ENCODE peak calls at places on chromosome 13, in eight cellular contexts. O is PC-3; F is RWPE1; N is OCI-LY7; Y is CD4-positive, alpha-beta T cell; H is A549; P is dorsolateral prefrontal cortex; D is CD4-positive, alpha-beta memory T cell. Q is an unnamed sample.

GRCh38 chr13:110486061-110486780 is 75.3 kb downstream of the RAB20 start:
- DNase-seq in P (no peak), H (no peak), N (no peak), Y (no peak), O (no peak), F (no peak), D (no peak), Q (no peak)

GRCh38 chr13:36919833-36920611 is at the start of gene SMAD9:
- DNase-seq in O (peak), F (peak), Y (no peak), P (peak), N (peak), H (peak), D (no peak), Q (peak)

GRCh38 chr13:48038763-48039162 is 1.2 kb downstream of the NUDT15 start:
- DNase-seq in N (peak), P (no peak), D (no peak), O (peak), Y (no peak), F (peak), H (no peak), Q (no peak)

GRCh38 chr13:27625839-27626238 is 4.1 kb downstream of the POLR1D start:
- DNase-seq in P (no peak), H (no peak), N (no peak), O (no peak), F (no peak), D (no peak), Y (no peak), Q (no peak)

GRCh38 chr13:85969331-85969730 is 170.1 kb upstream of the SLITRK6 start:
- DNase-seq in F (no peak), Y (no peak), N (no peak), P (no peak), D (no peak), O (no peak), H (no peak), Q (no peak)

GRCh38 chr13:113298001-113298945 is 1.2 kb downstream of the LAMP1 start:
- DNase-seq in O (peak), P (no peak), Y (no peak), N (no peak), F (no peak), D (no peak), H (no peak), Q (no peak)

GRCh38 chr13:83905641-83906040 is 23.4 kb upstream of the SLITRK1 start:
- DNase-seq in F (no peak), N (no peak), P (no peak), Y (no peak), D (no peak), H (no peak), O (no peak), Q (no peak)

GRCh38 chr13:100826441-100826840 is 151.8 kb upstream of the TMTC4 start:
- DNase-seq in D (no peak), F (no peak), Y (no peak), N (no peak), H (no peak), O (no peak), P (no peak), Q (no peak)

GRCh38 chr13:40180776-40181175 is 485.7 kb downstream of the FOXO1 start:
- DNase-seq in F (no peak), P (no peak), H (no peak), O (no peak), N (no peak), D (no peak), Y (no peak), Q (no peak)

GRCh38 chr13:26460652-26461051 is 96.8 kb upstream of the WASF3 start:
- DNase-seq in O (no peak), P (no peak), Y (no peak), D (no peak), N (no peak), F (no peak), H (no peak), Q (no peak)

GRCh38 chr13:72774019-72774418 is 7.7 kb downstream of the DIS3 start:
- DNase-seq in F (peak), N (no peak), Y (no peak), H (no peak), P (no peak), O (no peak), D (no peak), Q (no peak)

GRCh38 chr13:91133941-91134772 is 213.3 kb upstream of the MIR17HG start:
- DNase-seq in H (peak), F (peak), P (peak), N (peak), O (peak), Y (no peak), D (peak), Q (no peak)

GRCh38 chr13:30364876-30365275 is 57.4 kb upstream of the UBE2L5 start:
- DNase-seq in F (no peak), O (no peak), H (no peak), D (no peak), Y (no peak), N (no peak), P (no peak), Q (no peak)

GRCh38 chr13:110829486-110829885 is 85.4 kb downstream of the ANKRD10 start:
- DNase-seq in D (no peak), H (no peak), O (no peak), F (no peak), P (no peak), Y (no peak), N (no peak), Q (no peak)

GRCh38 chr13:76769238-76769859 is 116.9 kb downstream of the KCTD12 start:
- DNase-seq in H (no peak), D (no peak), N (no peak), F (no peak), O (no peak), P (no peak), Y (no peak), Q (no peak)

GRCh38 chr13:43991773-43992201 is 112.1 kb downstream of the LACC1 start:
- DNase-seq in D (no peak), H (no peak), F (peak), N (no peak), O (peak), Y (no peak), P (no peak), Q (no peak)

GRCh38 chr13:27476943-27477681 is 26.7 kb upstream of the MTIF3 start:
- DNase-seq in F (peak), P (no peak), D (peak), N (peak), H (peak), Y (no peak), O (peak), Q (no peak)

GRCh38 chr13:44317752-44318550 is 55.7 kb upstream of the SERP2 start:
- DNase-seq in N (no peak), H (no peak), F (no peak), D (no peak), O (peak), Y (no peak), P (no peak), Q (no peak)

GRCh38 chr13:110004814-110005213 is 218.4 kb upstream of the IRS2 start:
- DNase-seq in P (no peak), F (no peak), O (no peak), D (no peak), Y (no peak), H (no peak), N (no peak), Q (no peak)

GRCh38 chr13:51058461-51059167 is 52.5 kb downstream of the C13orf42 start:
- DNase-seq in Y (no peak), O (no peak), N (no peak), D (no peak), P (no peak), F (no peak), H (no peak), Q (no peak)

DNA sequence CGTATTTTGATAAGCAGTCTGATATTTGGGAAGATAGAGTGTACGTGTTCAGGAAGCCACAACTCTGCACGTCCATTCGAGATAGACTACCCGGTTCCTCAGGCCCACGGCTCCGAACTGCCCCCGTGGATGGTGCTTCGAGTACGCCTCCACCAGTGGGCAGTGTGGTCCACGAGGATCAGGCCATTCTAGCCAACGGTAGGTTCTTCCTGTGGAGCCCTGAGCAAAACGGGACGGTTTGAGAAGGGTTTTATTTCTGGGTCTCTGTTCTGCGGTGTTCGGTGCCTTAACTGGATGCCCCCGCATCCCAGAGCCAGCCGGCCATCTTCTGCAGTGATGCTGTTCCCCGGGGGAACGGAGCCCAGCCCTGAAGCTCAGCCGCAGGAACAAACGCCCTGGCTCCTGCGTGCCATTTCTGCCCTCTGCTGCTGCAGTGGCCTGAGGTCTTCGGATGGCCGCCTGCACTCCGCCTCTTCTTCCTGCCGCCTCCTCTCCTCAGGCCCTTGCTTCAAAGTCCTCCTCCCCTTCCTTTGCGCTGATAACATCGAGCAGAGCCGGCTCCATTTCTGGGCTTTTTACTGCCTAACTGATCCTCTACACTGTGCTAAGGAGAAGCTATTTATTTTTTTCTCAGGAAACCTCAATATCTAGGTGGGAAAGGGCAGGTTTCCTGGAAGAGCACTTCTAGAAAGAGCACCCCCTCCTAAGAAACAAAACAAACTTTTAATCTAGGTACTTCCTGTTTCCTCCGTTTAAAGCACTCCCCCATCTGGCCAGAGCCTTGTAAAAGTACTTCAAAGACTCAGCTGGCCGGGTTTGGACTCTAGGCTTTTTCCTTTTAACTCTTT is 36.2 kb upstream of the SLC46A3 start:
- DNase-seq in O (peak), H (no peak), F (no peak), N (peak), Y (no peak), P (no peak), D (no peak), Q (no peak)
- H3K27ac ChIP-seq in O (no peak), H (peak), F (no peak), N (no peak), Y (no peak), P (peak), D (no peak), Q (no peak)

GRCh38 chr13:58889474-58889873 is 1257.9 kb downstream of the PCDH17 start:
- DNase-seq in O (no peak), Y (no peak), P (no peak), N (no peak), D (no peak), F (no peak), H (no peak), Q (no peak)
- H3K27ac ChIP-seq in O (no peak), Y (no peak), P (no peak), N (no peak), D (no peak), F (no peak), H (no peak), Q (no peak)

GRCh38 chr13:99063178-99063577 is 85.3 kb upstream of the DOCK9 start:
- DNase-seq in O (no peak), F (no peak), N (no peak), Y (no peak), P (no peak), H (no peak), D (no peak), Q (no peak)
- H3K27ac ChIP-seq in O (peak), F (peak), N (no peak), Y (no peak), P (peak), H (peak), D (no peak), Q (peak)

DNA sequence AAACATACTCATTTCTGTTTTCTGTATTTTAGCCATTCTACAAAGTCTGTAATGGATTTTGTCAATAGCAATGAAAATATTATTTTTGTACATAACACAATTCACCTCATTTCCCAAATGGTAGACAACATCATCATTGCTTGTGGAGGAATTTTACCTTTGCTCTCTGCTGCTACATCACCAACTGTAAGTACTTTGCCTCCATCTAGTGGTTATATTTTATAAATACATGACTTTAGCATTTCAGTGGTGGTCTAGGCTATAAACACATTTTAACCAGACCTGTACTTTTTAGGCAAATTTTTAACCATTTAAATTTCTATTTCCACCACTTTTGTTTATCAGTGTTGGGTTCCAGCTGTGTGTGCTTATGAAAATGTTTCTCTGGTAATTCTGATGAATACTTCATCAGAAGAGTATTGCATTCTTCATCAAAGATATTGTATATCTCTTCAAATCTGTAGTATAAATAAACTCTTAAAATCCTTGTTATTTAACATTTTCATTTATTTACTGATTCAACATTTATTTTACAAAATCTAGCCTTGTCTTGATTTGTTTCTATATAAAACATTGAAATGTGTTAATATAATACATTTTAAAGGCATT is 222.4 kb downstream of the NBEA start:
- DNase-seq in H (peak), Y (no peak), F (peak), P (no peak), D (peak), O (peak), N (peak), Q (no peak)
- H3K27ac ChIP-seq in H (no peak), Y (no peak), F (no peak), P (no peak), D (no peak), O (no peak), N (no peak), Q (no peak)

GRCh38 chr13:102814793-102815192 is 15.9 kb downstream of the BIVM start:
- DNase-seq in N (no peak), H (no peak), P (no peak), O (no peak), D (no peak), F (no peak), Y (no peak), Q (no peak)
- H3K27ac ChIP-seq in N (no peak), H (no peak), P (no peak), O (no peak), D (no peak), F (no peak), Y (no peak), Q (no peak)

GRCh38 chr13:49298903-49299605 is 51.3 kb downstream of the CDADC1 start:
- DNase-seq in N (no peak), H (no peak), O (no peak), D (no peak), P (no peak), F (no peak), Y (no peak), Q (no peak)

GRCh38 chr13:49302817-49303216 is 55.1 kb downstream of the CDADC1 start:
- DNase-seq in N (no peak), Y (no peak), D (no peak), F (no peak), P (no peak), H (no peak), O (no peak), Q (no peak)

GRCh38 chr13:49302222-49302621 is 54.5 kb downstream of the CDADC1 start:
- DNase-seq in N (no peak), P (no peak), O (no peak), Y (no peak), F (no peak), H (no peak), D (no peak), Q (no peak)

GRCh38 chr13:49303533-49304252 is 56.0 kb downstream of the CDADC1 start:
- DNase-seq in H (no peak), Y (no peak), D (no peak), N (no peak), P (peak), O (no peak), F (no peak), Q (no peak)

GRCh38 chr13:49300716-49301589 is 53.2 kb downstream of the CDADC1 start:
- DNase-seq in O (peak), F (peak), H (peak), N (peak), D (peak), Y (peak), P (peak), Q (peak)
- H3K27ac ChIP-seq in O (no peak), F (no peak), H (peak), N (no peak), D (no peak), Y (no peak), P (no peak), Q (peak)

DNA sequence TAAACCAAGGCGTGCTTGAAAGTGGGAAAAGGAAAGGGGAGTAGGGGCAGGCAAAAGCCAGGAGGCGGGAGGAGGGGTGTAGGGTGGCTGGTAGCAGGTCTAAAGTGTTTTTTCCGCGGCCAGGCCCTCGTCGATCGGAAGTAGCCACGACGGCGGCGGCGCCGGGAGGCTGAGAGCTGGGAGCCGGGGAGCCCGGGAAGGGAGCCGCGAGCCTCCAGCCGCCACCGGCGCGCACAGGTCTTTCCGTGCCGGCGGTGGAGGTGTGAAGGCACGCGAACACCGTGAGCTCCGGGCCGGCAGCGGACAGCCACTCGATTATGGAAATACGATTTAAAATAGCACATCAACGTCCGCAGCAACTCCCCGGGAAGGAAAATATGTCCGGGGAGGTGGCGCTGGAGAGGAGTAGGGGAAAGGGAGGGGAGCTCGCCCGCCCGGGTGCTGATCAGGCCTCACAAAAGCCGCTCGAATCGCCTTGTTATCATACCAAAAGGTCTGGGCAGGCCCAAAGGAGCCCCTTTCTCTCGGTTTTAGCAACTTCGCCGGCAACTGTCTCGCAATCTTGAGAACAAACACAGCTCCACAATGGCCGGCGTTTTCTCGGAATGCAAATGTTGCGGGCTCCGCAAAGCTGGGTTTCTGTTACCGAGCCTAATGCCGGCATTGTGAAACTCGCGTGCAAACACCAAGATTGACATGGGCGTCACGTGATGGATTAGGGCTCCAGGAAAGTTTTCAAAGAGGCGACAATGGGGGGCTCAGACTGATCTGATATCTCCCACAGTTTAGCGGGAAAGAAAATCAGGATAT is 2.9 kb upstream of the PCDH8 start:
- DNase-seq in Y (no peak), H (no peak), N (no peak), P (no peak), D (no peak), F (peak), O (no peak), Q (no peak)
- H3K27ac ChIP-seq in Y (no peak), H (peak), N (no peak), P (peak), D (no peak), F (peak), O (no peak), Q (peak)

DNA sequence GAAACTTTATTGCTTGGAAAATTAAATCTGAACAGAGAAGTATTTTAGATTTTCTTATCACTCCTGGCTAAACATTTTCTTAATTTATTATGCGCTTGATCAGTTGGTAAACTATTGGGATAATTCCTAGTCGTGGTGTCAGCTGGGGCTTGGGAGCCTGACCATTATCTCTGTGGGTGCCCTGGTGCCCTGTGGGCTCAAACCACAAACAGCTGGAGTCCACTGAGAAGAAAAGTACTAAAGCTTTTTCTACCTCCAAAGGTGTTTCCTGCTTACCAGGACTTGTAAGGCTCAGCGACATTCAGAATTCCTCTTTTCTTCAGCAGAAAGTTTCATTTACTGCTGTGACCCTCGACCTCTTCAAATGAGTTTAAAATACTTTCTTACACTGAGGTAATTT is 540.2 kb downstream of the DIAPH3 start:
- DNase-seq in D (no peak), F (no peak), N (no peak), H (no peak), Y (no peak), O (no peak), P (no peak), Q (no peak)
- H3K27ac ChIP-seq in D (no peak), F (no peak), N (no peak), H (no peak), Y (no peak), O (no peak), P (no peak), Q (no peak)

Q was measured in caudate nucleus.